ENCODE peak calls at places on chromosomes 13 and 19, in seven cellular contexts. P, T, I, X, J, R and U are unnamed samples. For H3K4me1 and H3K27me3, the result is how much of the 10 kb centered on the place peaks cover.

GRCh38 chr13:110140099-110140498 is 166.9 kb downstream of the COL4A1 start:
- DNase-seq in P (no peak), T (no peak), I (no peak), X (no peak), J (no peak), R (no peak), U (no peak)

GRCh38 chr19:29442910-29443309 is 82.9 kb upstream of the VSTM2B start:
- DNase-seq in P (no peak), T (no peak), I (no peak), X (no peak), J (no peak), R (no peak), U (no peak)

GRCh38 chr13:108195146-108195545 is 20.2 kb downstream of the LIG4 start:
- DNase-seq in P (no peak), T (no peak), I (no peak), X (peak), J (no peak), R (no peak), U (no peak)

GRCh38 chr13:20843177-20843576 is 59.4 kb downstream of the XPO4 start:
- DNase-seq in P (no peak), T (no peak), I (no peak), X (peak), J (no peak), R (no peak), U (no peak)

GRCh38 chr13:88217372-88217771 is 546.2 kb downstream of the SLITRK5 start:
- DNase-seq in P (no peak), T (no peak), I (no peak), X (no peak), J (no peak), R (no peak), U (no peak)

GRCh38 chr19:38745316-38745715 is 1.0 kb upstream of the CAPN12 start:
- DNase-seq in P (peak), T (no peak), I (no peak), X (no peak), J (no peak), R (no peak), U (no peak)

GRCh38 chr19:20186163-20186562 is 19.1 kb downstream of the ZNF486 start:
- DNase-seq in P (no peak), T (no peak), I (no peak), X (peak), J (no peak), R (no peak), U (no peak)

GRCh38 chr13:87295636-87296035 is 375.5 kb upstream of the SLITRK5 start:
- DNase-seq in P (no peak), T (no peak), I (no peak), X (no peak), J (no peak), R (no peak), U (no peak)

GRCh38 chr19:38917516-38917915 is 5.5 kb upstream of the CCER2 start:
- DNase-seq in P (no peak), T (peak), I (no peak), X (no peak), J (peak), R (no peak), U (no peak)

GRCh38 chr13:111877906-111878305 is 189.0 kb upstream of the SOX1 start:
- DNase-seq in P (no peak), T (no peak), I (no peak), X (no peak), J (peak), R (no peak), U (no peak)

GRCh38 chr19:29861575-29861974 is 49.8 kb downstream of the CCNE1 start:
- DNase-seq in P (no peak), T (no peak), I (no peak), X (no peak), J (no peak), R (no peak), U (no peak)

GRCh38 chr19:18046066-18046718 is 38.2 kb downstream of the ARRDC2 start:
- DNase-seq in P (no peak), T (peak), I (no peak), X (peak), J (no peak), R (peak), U (no peak)

GRCh38 chr19:30079200-30079599 is 137.2 kb downstream of the URI1 start:
- DNase-seq in P (no peak), T (no peak), I (no peak), X (no peak), J (no peak), R (no peak), U (no peak)

DNA sequence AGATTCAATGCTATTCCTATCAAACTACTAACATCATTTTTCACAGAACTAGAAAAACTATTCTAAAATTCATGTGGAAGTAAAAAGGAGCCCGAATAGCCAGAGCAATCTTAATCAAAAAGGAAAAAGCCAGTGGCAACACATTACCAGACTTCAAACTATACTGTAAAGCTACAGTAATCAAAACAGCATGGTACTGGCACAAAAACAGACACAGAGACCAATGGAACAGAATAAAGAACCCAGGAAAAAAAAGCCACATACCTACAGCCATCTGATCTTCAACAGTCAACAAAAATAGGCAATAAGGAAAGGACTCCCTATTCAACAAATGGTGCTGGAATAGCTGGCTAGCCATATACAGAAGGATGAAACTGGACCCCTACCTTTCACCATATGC is 10.4 kb upstream of the SOHLH2 start:
- DNase-seq in P (no peak), T (no peak), I (no peak), X (no peak), J (no peak), R (no peak), U (no peak)
- H3K27ac ChIP-seq in P (no peak), T (no peak), I (no peak), X (no peak), J (no peak), R (no peak), U (no peak)

DNA sequence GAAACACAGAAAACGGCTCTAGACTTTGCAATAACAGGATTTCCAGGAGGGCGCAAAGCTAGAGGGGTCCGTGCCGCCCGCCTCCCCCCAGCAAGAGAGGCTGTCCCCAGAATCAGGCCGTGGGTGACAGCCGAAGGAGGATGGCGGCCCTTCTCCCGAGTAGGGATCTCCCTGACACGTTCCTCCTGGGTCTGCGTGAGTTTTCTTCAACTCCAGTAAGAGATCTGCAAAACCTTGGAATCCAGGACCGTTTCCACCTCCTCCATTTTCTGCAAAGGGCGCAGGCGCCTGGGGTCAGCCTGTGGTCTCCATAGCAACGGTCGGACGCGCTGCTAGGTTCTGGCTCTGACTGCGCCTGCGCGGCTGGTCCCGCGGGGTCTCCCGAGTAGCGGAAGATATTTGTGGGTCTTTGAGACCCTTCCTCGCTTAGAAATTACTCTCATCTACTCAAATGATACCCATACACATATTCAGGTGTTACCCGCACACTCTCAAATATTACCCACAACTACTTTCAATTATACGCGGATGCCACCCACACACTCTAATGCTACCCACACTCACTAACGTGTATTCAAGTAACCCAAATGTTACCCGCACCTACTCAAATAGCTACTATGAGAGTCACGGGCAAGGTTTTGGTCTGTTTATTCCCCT is 2.1 kb downstream of the PNMA8C start:
- DNase-seq in P (peak), T (peak), I (no peak), X (peak), J (no peak), R (peak), U (no peak)
- H3K4me1 ChIP-seq in P (under half), T (under half), I (under half), X (under half), J (under half), R (under half), U (under half)

GRCh38 chr19:54307389-54307788 is 5.6 kb downstream of the LILRA5 start:
- DNase-seq in P (no peak), T (no peak), I (no peak), X (no peak), J (no peak), R (peak), U (no peak)

GRCh38 chr19:54310543-54310942 is 2.4 kb downstream of the LILRA5 start:
- DNase-seq in P (no peak), T (no peak), I (no peak), X (no peak), J (no peak), R (no peak), U (no peak)

GRCh38 chr19:54302252-54302651 is 10.7 kb downstream of the LILRA5 start:
- DNase-seq in P (no peak), T (no peak), I (no peak), X (no peak), J (no peak), R (no peak), U (no peak)

GRCh38 chr19:54309811-54310210 is 3.2 kb downstream of the LILRA5 start:
- DNase-seq in P (no peak), T (no peak), I (no peak), X (no peak), J (peak), R (no peak), U (no peak)

GRCh38 chr19:54305141-54305540 is 7.8 kb downstream of the LILRA5 start:
- DNase-seq in P (no peak), T (no peak), I (no peak), X (no peak), J (no peak), R (no peak), U (no peak)
- H3K27me3 ChIP-seq in P (under half), T (under half), I (under half), X (under half), J (under half), R (under half), U (under half)

DNA sequence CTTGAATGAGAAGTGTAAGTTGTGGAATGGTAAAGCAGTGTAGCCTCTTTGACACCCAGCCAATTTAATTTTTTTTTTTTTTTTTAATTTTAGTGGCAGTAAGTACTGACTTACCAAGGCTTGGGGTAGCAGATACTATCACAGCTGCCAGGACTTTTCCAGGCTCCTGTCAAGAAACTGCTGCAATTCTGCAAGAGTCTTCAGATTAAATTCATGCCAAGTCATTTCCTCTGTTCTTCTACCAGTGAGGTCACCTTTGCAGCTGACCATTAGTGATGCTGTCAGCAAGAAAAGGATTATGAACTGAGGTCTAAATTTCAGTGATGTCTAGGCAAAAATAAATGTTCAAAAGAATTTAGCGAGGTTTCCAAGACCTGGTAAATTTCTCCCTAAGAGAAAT is 91.2 kb downstream of the GGACT start:
- DNase-seq in P (peak), T (no peak), I (no peak), X (peak), J (no peak), R (no peak), U (no peak)
- H3K27ac ChIP-seq in P (no peak), T (no peak), I (no peak), X (no peak), J (no peak), R (no peak), U (no peak)

DNA sequence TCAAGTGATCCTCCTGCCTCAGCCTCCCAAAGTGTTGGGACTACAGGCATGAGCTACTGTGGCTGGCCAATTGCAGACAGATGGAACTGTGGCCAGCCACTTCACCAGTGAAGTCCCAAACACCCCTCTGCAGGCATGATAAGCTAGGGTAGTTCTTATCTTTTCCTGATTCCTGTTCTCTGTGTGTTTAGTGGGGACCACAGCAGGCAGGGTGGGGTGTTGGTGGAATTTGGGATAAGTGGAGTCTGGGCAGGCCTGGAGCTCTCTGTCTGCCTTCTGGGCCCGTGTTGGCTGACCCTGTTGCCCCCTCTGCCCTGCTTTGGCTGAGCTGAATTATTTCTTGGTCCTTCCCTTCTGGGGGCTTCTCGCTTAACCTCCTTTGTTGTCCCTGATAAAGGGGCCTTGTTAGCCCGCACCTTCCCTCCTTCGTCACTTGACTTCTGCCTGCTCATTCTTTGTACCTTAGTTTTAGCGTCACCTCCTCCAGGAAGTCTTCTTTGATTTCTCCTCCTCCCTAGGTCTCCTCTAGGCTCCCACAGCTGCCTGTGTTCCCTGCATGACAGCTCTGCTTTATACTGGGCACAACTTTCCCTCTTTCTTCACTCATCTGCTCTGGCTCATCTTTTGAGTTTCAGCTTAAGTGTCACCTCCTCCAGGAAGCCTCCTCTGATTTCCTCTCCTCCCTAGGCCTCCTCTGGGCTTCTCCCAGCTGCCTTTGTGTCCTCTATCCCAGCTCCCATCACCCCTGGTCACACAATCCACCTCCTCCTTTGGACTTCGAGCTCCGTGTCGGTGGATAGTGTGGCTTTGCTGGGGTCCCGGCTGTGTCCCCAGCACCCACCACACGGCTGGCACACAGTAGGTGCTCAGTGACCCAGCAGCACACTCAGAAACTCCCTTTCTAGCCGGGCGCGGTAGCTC is 1.7 kb upstream of the NCLN start:
- DNase-seq in P (no peak), T (peak), I (no peak), X (no peak), J (peak), R (no peak), U (no peak)
- H3K4me1 ChIP-seq in P (under half), T (under half), I (under half), X (under half), J (half or more), R (half or more), U (half or more)

DNA sequence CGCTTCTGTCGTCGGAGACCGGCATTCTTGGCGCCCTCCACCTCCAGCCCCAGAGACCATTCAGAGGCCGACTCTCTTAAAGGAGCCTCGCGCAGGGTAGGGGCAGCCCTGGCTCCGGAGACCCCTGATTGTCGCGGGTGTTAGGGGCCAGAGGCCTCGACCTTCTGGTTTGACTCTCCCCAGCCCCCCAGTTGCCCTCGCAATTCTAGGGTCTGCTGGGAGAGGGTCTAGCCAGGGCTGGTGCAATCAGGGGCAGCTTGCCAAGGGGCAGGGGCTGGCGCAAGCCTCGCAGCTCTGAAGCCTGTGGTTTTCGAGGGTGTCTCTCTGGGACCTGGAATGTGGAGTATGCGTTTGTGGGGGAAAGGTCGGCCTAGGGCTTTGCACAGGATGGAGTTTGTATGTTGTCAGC is 1.6 kb upstream of the SLC7A10 start:
- DNase-seq in P (peak), T (no peak), I (no peak), X (peak), J (peak), R (no peak), U (no peak)
- H3K27me3 ChIP-seq in P (half or more), T (under half), I (under half), X (half or more), J (under half), R (half or more), U (under half)

GRCh38 chr19:42229855-42230331 is 9.8 kb downstream of the ZNF526 start:
- DNase-seq in P (no peak), T (no peak), I (no peak), X (no peak), J (peak), R (no peak), U (no peak)
- H3K27ac ChIP-seq in P (no peak), T (no peak), I (peak), X (peak), J (no peak), R (no peak), U (peak)

GRCh38 chr13:41059466-41059865 is 1.8 kb upstream of the WBP4 start:
- DNase-seq in P (no peak), T (no peak), I (no peak), X (no peak), J (no peak), R (no peak), U (no peak)
- H3K4me1 ChIP-seq in P (under half), T (under half), I (under half), X (under half), J (half or more), R (half or more), U (half or more)

DNA sequence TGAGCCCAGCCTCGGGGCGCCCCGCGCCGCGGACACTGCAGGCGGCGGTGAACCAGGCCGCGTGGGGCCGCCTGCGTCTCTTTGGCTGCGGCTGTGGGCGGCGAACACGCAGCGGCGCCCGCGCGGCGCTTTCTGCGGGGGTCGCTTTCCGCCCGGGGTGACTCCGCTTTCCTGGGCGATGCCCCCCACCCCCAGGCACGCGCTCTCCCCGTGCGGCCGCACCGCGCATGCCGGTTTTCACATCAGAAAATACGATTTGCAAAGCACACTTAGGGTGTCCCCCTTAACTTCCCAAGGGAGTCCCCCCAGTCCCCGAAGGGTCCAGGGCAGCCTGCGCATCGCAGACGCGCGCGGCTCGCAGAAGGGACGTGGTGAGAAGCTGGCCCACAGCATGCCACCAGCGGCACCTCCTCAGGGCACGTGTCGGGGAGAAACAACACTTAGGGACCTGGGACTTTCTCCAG is 5.3 kb downstream of the F7 start:
- DNase-seq in P (peak), T (peak), I (no peak), X (no peak), J (peak), R (no peak), U (peak)
- H3K27me3 ChIP-seq in P (under half), T (under half), I (under half), X (half or more), J (under half), R (under half), U (under half)